ENCODE peak calls at places on chromosomes 7 and 10, in six cellular contexts. L is K562, T is A549, D is NB4, G is HepG2, X is GM12878. W is an unnamed sample.

GRCh38 chr7:98613601-98614425 is 3.3 kb upstream of the NPTX2 start:
- DNase-seq in L (no peak), T (peak; percentile 37), D (peak; percentile 51), G (no peak), X (no peak), W (no peak)

GRCh38 chr7:128075536-128076095 is 44.4 kb upstream of the LRRC4 start:
- DNase-seq in L (no peak), T (no peak), D (no peak), G (no peak), X (no peak), W (no peak)

GRCh38 chr10:91123246-91123645 is 97.2 kb upstream of the PCGF5 start:
- DNase-seq in L (no peak), T (no peak), D (no peak), G (no peak), X (no peak), W (no peak)

GRCh38 chr7:95804090-95804489 is 31.7 kb downstream of the DYNC1I1 start:
- DNase-seq in L (no peak), T (no peak), D (no peak), G (no peak), X (no peak), W (no peak)

GRCh38 chr10:132910901-132911711 is 31.3 kb downstream of the CFAP46 start:
- DNase-seq in L (no peak), T (no peak), D (peak; percentile 20), G (no peak), X (no peak), W (no peak)

GRCh38 chr7:121605297-121605640 is 209.2 kb upstream of the FAM3C start:
- DNase-seq in L (no peak), T (no peak), D (no peak), G (peak; percentile 9), X (no peak), W (no peak)

GRCh38 chr10:6214612-6215011 is 11.9 kb downstream of the PFKFB3 start:
- DNase-seq in L (no peak), T (no peak), D (no peak), G (no peak), X (no peak), W (no peak)

GRCh38 chr7:98372993-98373392 is 27.9 kb downstream of the BAIAP2L1 start:
- DNase-seq in L (no peak), T (no peak), D (no peak), G (no peak), X (no peak), W (no peak)

GRCh38 chr7:47580175-47580701 is 1.7 kb downstream of the TNS3 start:
- DNase-seq in L (no peak), T (peak; percentile 89), D (no peak), G (peak; percentile 91), X (no peak), W (no peak)

GRCh38 chr10:117003336-117003735 is 1.7 kb downstream of the SHTN1 start:
- DNase-seq in L (no peak), T (no peak), D (no peak), G (peak; percentile 81), X (no peak), W (no peak)

GRCh38 chr10:104123397-104123796 is 1.4 kb downstream of the SFR1 start:
- DNase-seq in L (no peak), T (peak; percentile 39), D (peak; percentile 30), G (no peak), X (no peak), W (peak; percentile 46)

GRCh38 chr7:1301054-1301811 is 68.6 kb downstream of the UNCX start:
- DNase-seq in L (no peak), T (no peak), D (no peak), G (no peak), X (no peak), W (no peak)

GRCh38 chr10:99906470-99906869 is 103.3 kb downstream of the DNMBP start:
- DNase-seq in L (peak; percentile 14), T (peak; percentile 88), D (peak; percentile 8), G (no peak), X (no peak), W (peak; percentile 67)

GRCh38 chr7:108431099-108431498 is 25.1 kb downstream of the NRCAM start:
- DNase-seq in L (no peak), T (no peak), D (no peak), G (no peak), X (no peak), W (no peak)

GRCh38 chr10:2679646-2680045 is 387.7 kb upstream of the PFKP start:
- DNase-seq in L (no peak), T (no peak), D (no peak), G (no peak), X (no peak), W (no peak)

GRCh38 chr7:18703743-18704142 is 208.2 kb downstream of the HDAC9 start:
- DNase-seq in L (no peak), T (no peak), D (no peak), G (no peak), X (no peak), W (no peak)

GRCh38 chr10:22713853-22714523 is 390 bp downstream of the PIP4K2A start:
- DNase-seq in L (no peak), T (no peak), D (peak; percentile 57), G (no peak), X (no peak), W (peak; percentile 29)

GRCh38 chr7:7529328-7529727 is 6.3 kb downstream of the COL28A1 start:
- DNase-seq in L (no peak), T (peak; percentile 57), D (no peak), G (no peak), X (no peak), W (no peak)

GRCh38 chr10:84296071-84296981 is 32.1 kb upstream of the CCSER2 start:
- DNase-seq in L (no peak), T (no peak), D (no peak), G (no peak), X (no peak), W (peak; percentile 93)

GRCh38 chr7:135978624-135979023 is 1.5 kb upstream of the MTPN start:
- DNase-seq in L (no peak), T (no peak), D (no peak), G (no peak), X (no peak), W (no peak)

GRCh38 chr7:142485617-142486226 is 227.9 kb upstream of the PRSS58 start:
- DNase-seq in L (peak; percentile 77), T (peak; percentile 9), D (peak; percentile 55), G (no peak), X (no peak), W (no peak)

GRCh38 chr10:111990734-111991133 is 192.8 kb downstream of the GPAM start:
- DNase-seq in L (no peak), T (no peak), D (no peak), G (no peak), X (no peak), W (no peak)

GRCh38 chr7:100827330-100828226 is at the start of gene EPHB4:
- DNase-seq in L (peak; percentile 91), T (peak; percentile 91), D (peak; percentile 81), G (peak; percentile 90), X (no peak), W (peak; percentile 88)

GRCh38 chr7:122140918-122141317 is 3.1 kb downstream of the AASS start:
- DNase-seq in L (no peak), T (no peak), D (no peak), G (no peak), X (no peak), W (no peak)

GRCh38 chr7:17939670-17940301 is 508 bp downstream of the SNX13 start:
- DNase-seq in L (peak; percentile 48), T (peak; percentile 34), D (peak; percentile 75), G (peak; percentile 13), X (no peak), W (peak; percentile 73)

GRCh38 chr7:100655908-100656674 is at the start of gene ACTL6B:
- DNase-seq in L (peak; percentile 100), T (peak; percentile 36), D (peak; percentile 62), G (no peak), X (no peak), W (peak; percentile 56)

GRCh38 chr10:49118450-49118849 is 3.1 kb upstream of the VSTM4 start:
- DNase-seq in L (no peak), T (no peak), D (no peak), G (no peak), X (no peak), W (no peak)

GRCh38 chr10:117609095-117609821 is 66.7 kb downstream of the EMX2 start:
- DNase-seq in L (no peak), T (peak; percentile 84), D (no peak), G (peak; percentile 36), X (no peak), W (no peak)

GRCh38 chr10:24382045-24382444 is 173.1 kb downstream of the KIAA1217 start:
- DNase-seq in L (no peak), T (no peak), D (no peak), G (no peak), X (no peak), W (no peak)

GRCh38 chr7:22853674-22854157 is 31.1 kb upstream of the TOMM7 start:
- DNase-seq in L (no peak), T (peak; percentile 38), D (peak; percentile 84), G (no peak), X (no peak), W (peak; percentile 14)
- TF ChIP-seq MYC in L (no peak), T (no peak), D (no peak), G (no peak), X (no peak), W (no peak)

GRCh38 chr7:64180989-64181388 is 26.0 kb upstream of the ZNF735 start:
- DNase-seq in L (no peak), T (peak; percentile 6), D (peak; percentile 54), G (no peak), X (no peak), W (no peak)
- TF ChIP-seq MYC in L (no peak), T (no peak), D (no peak), G (no peak), X (no peak), W (no peak)

DNA sequence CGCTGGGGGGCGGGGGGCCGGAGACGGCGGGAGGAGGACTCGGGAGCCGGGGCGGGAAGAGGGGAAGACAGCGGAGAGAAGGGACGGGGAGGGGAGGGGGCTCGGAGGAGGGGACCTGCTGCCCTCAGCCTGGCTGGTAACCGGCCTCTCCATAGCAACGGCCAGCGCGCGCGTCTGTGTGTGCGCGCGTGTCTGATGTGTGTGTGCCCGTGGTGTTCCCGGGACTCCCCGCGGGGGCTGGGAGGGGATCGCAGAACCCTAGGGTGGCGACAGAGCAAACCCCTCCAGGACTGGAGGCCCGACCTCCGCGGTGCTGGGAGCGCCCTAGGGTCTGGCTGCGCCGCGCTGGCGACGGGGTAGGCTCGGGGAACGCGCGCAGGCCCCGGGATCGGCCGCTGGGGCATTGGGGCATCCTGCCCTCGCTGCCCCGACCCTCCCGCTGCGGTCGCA is 356.3 kb downstream of the DNAJB6 start:
- DNase-seq in L (no peak), T (no peak), D (no peak), G (no peak), X (no peak), W (no peak)
- TF ChIP-seq MYC in L (no peak), T (no peak), D (no peak), G (no peak), X (no peak), W (no peak)

DNA sequence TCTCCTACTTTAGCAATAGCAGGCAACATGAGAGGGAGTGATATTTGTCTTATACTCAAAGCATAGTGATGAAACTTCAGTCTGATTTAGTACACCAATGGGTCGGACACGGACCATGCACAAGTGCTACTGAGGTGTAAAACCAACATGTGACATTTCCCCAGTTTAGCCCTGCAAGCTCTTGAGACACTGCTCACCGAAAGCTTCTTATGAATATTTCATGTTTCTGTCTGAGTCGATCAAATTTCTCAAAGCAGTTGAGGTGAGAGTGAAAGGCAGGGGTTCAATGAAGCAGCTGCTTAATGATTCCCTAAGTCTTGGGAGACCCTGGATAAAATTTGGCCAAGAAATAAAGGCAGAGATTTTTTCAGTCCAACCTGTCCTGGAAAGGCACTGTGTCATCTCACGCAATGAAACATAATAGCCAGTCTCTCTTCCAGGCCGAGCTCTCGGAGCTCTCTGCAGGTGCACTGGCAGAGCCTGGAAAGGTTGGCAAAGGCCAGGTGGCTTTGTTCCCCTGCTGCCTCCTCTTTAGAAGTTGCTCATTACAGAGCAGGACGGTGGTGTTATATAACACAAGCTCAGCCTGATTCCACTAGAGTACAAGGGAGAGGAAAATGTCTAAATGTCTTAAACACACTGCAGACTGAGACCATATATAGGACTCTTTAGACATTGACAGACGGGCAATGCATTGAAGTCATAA is 33.9 kb upstream of the XPNPEP1 start:
- DNase-seq in L (no peak), T (no peak), D (no peak), G (no peak), X (peak; percentile 86), W (no peak)
- TF ChIP-seq MYC in L (no peak), T (no peak), D (no peak), G (no peak), X (no peak), W (no peak)

W was measured in endothelial cell of umbilical vein.